ENCODE peak calls at places on chromosomes 2 and 18, in nine cellular contexts. One of them, this sample, is unnamed. For H3K4me1, the result is how much of the 10 kb centered on the place peaks cover.

GRCh38 chr18:79326413-79327198 is 69.1 kb upstream of the NFATC1 start:
- DNase-seq in body of pancreas: no peak
- DNase-seq in OCI-LY7: no peak
- DNase-seq in adipocyte: no peak
- DNase-seq in right atrium auricular region: no peak
- DNase-seq in Peyer's patch: no peak
- DNase-seq in left ventricle myocardium inferior: no peak
- DNase-seq in A549: no peak
- DNase-seq in hepatocyte: no peak
- DNase-seq in this sample: no peak

GRCh38 chr2:85772019-85772745 is 18.4 kb downstream of the ATOH8 start:
- DNase-seq in body of pancreas: peak
- DNase-seq in OCI-LY7: no peak
- DNase-seq in adipocyte: peak
- DNase-seq in right atrium auricular region: peak
- DNase-seq in Peyer's patch: peak
- DNase-seq in left ventricle myocardium inferior: peak
- DNase-seq in A549: peak
- DNase-seq in hepatocyte: peak
- DNase-seq in this sample: no peak

GRCh38 chr18:74784791-74785190 is 187.1 kb downstream of the ZNF407 start:
- DNase-seq in body of pancreas: no peak
- DNase-seq in OCI-LY7: no peak
- DNase-seq in adipocyte: no peak
- DNase-seq in right atrium auricular region: no peak
- DNase-seq in Peyer's patch: no peak
- DNase-seq in left ventricle myocardium inferior: no peak
- DNase-seq in A549: no peak
- DNase-seq in hepatocyte: no peak
- DNase-seq in this sample: no peak

GRCh38 chr2:143505542-143505941 is 376.3 kb downstream of the ARHGAP15 start:
- DNase-seq in body of pancreas: no peak
- DNase-seq in OCI-LY7: no peak
- DNase-seq in adipocyte: peak
- DNase-seq in right atrium auricular region: no peak
- DNase-seq in Peyer's patch: no peak
- DNase-seq in left ventricle myocardium inferior: no peak
- DNase-seq in A549: no peak
- DNase-seq in hepatocyte: no peak
- DNase-seq in this sample: no peak

GRCh38 chr2:239695106-239695727 is 294.4 kb upstream of the HDAC4 start:
- DNase-seq in body of pancreas: no peak
- DNase-seq in OCI-LY7: no peak
- DNase-seq in adipocyte: no peak
- DNase-seq in right atrium auricular region: peak
- DNase-seq in Peyer's patch: no peak
- DNase-seq in left ventricle myocardium inferior: no peak
- DNase-seq in A549: no peak
- DNase-seq in hepatocyte: no peak
- DNase-seq in this sample: peak

GRCh38 chr2:141666191-141666590 is 464.6 kb downstream of the LRP1B start:
- DNase-seq in body of pancreas: no peak
- DNase-seq in OCI-LY7: no peak
- DNase-seq in adipocyte: no peak
- DNase-seq in right atrium auricular region: no peak
- DNase-seq in Peyer's patch: no peak
- DNase-seq in left ventricle myocardium inferior: no peak
- DNase-seq in A549: no peak
- DNase-seq in hepatocyte: no peak
- DNase-seq in this sample: no peak

GRCh38 chr18:10421859-10422258 is 32.6 kb upstream of the APCDD1 start:
- DNase-seq in body of pancreas: no peak
- DNase-seq in OCI-LY7: no peak
- DNase-seq in adipocyte: peak
- DNase-seq in right atrium auricular region: no peak
- DNase-seq in Peyer's patch: no peak
- DNase-seq in left ventricle myocardium inferior: no peak
- DNase-seq in A549: no peak
- DNase-seq in hepatocyte: no peak
- DNase-seq in this sample: no peak

GRCh38 chr2:194700116-194700515 is 956.9 kb upstream of the SLC39A10 start:
- DNase-seq in body of pancreas: no peak
- DNase-seq in OCI-LY7: no peak
- DNase-seq in adipocyte: no peak
- DNase-seq in right atrium auricular region: no peak
- DNase-seq in Peyer's patch: no peak
- DNase-seq in left ventricle myocardium inferior: no peak
- DNase-seq in A549: no peak
- DNase-seq in hepatocyte: no peak
- DNase-seq in this sample: no peak

GRCh38 chr2:131801210-131801744 is 273.6 kb downstream of the CCDC74A start:
- DNase-seq in body of pancreas: no peak
- DNase-seq in OCI-LY7: no peak
- DNase-seq in adipocyte: no peak
- DNase-seq in right atrium auricular region: no peak
- DNase-seq in Peyer's patch: no peak
- DNase-seq in left ventricle myocardium inferior: no peak
- DNase-seq in A549: no peak
- DNase-seq in hepatocyte: peak
- DNase-seq in this sample: no peak

GRCh38 chr18:69240275-69240674 is 160.4 kb upstream of the DOK6 start:
- DNase-seq in body of pancreas: no peak
- DNase-seq in OCI-LY7: no peak
- DNase-seq in adipocyte: no peak
- DNase-seq in right atrium auricular region: no peak
- DNase-seq in Peyer's patch: no peak
- DNase-seq in left ventricle myocardium inferior: no peak
- DNase-seq in A549: no peak
- DNase-seq in hepatocyte: no peak
- DNase-seq in this sample: no peak

GRCh38 chr18:69239849-69240248 is 160.8 kb upstream of the DOK6 start:
- DNase-seq in body of pancreas: no peak
- DNase-seq in OCI-LY7: no peak
- DNase-seq in adipocyte: no peak
- DNase-seq in right atrium auricular region: no peak
- DNase-seq in Peyer's patch: no peak
- DNase-seq in left ventricle myocardium inferior: no peak
- DNase-seq in A549: no peak
- DNase-seq in hepatocyte: no peak
- DNase-seq in this sample: no peak
- H3K4me1 ChIP-seq in body of pancreas: under half
- H3K4me1 ChIP-seq in OCI-LY7: under half
- H3K4me1 ChIP-seq in adipocyte: under half
- H3K4me1 ChIP-seq in right atrium auricular region: under half
- H3K4me1 ChIP-seq in Peyer's patch: under half
- H3K4me1 ChIP-seq in left ventricle myocardium inferior: under half
- H3K4me1 ChIP-seq in A549: under half
- H3K4me1 ChIP-seq in hepatocyte: under half
- H3K4me1 ChIP-seq in this sample: under half

GRCh38 chr2:66428986-66429612 is 5.8 kb upstream of the MEIS1 start:
- DNase-seq in body of pancreas: peak
- DNase-seq in OCI-LY7: peak
- DNase-seq in adipocyte: peak
- DNase-seq in right atrium auricular region: no peak
- DNase-seq in Peyer's patch: no peak
- DNase-seq in left ventricle myocardium inferior: no peak
- DNase-seq in A549: peak
- DNase-seq in hepatocyte: peak
- DNase-seq in this sample: no peak
- H3K4me3 ChIP-seq in body of pancreas: no peak
- H3K4me3 ChIP-seq in OCI-LY7: no peak
- H3K4me3 ChIP-seq in adipocyte: no peak
- H3K4me3 ChIP-seq in right atrium auricular region: no peak
- H3K4me3 ChIP-seq in Peyer's patch: no peak
- H3K4me3 ChIP-seq in left ventricle myocardium inferior: no peak
- H3K4me3 ChIP-seq in A549: no peak
- H3K4me3 ChIP-seq in hepatocyte: no peak
- H3K4me3 ChIP-seq in this sample: no peak

GRCh38 chr2:55986700-55987440 is 63.3 kb upstream of the EFEMP1 start:
- DNase-seq in body of pancreas: no peak
- DNase-seq in OCI-LY7: no peak
- DNase-seq in adipocyte: peak
- DNase-seq in right atrium auricular region: no peak
- DNase-seq in Peyer's patch: no peak
- DNase-seq in left ventricle myocardium inferior: no peak
- DNase-seq in A549: no peak
- DNase-seq in hepatocyte: no peak
- DNase-seq in this sample: no peak
- H3K4me1 ChIP-seq in body of pancreas: under half
- H3K4me1 ChIP-seq in OCI-LY7: under half
- H3K4me1 ChIP-seq in adipocyte: under half
- H3K4me1 ChIP-seq in right atrium auricular region: under half
- H3K4me1 ChIP-seq in Peyer's patch: under half
- H3K4me1 ChIP-seq in left ventricle myocardium inferior: under half
- H3K4me1 ChIP-seq in A549: under half
- H3K4me1 ChIP-seq in hepatocyte: under half
- H3K4me1 ChIP-seq in this sample: under half

GRCh38 chr18:59699061-59699460 is 1.8 kb upstream of the CCBE1 start:
- DNase-seq in body of pancreas: no peak
- DNase-seq in OCI-LY7: no peak
- DNase-seq in adipocyte: no peak
- DNase-seq in right atrium auricular region: no peak
- DNase-seq in Peyer's patch: no peak
- DNase-seq in left ventricle myocardium inferior: no peak
- DNase-seq in A549: no peak
- DNase-seq in hepatocyte: no peak
- DNase-seq in this sample: no peak

GRCh38 chr18:59704146-59704545 is 6.9 kb upstream of the CCBE1 start:
- DNase-seq in body of pancreas: no peak
- DNase-seq in OCI-LY7: no peak
- DNase-seq in adipocyte: no peak
- DNase-seq in right atrium auricular region: no peak
- DNase-seq in Peyer's patch: no peak
- DNase-seq in left ventricle myocardium inferior: no peak
- DNase-seq in A549: no peak
- DNase-seq in hepatocyte: no peak
- DNase-seq in this sample: no peak

GRCh38 chr18:59699750-59700534 is 2.7 kb upstream of the CCBE1 start:
- DNase-seq in body of pancreas: no peak
- DNase-seq in OCI-LY7: no peak
- DNase-seq in adipocyte: no peak
- DNase-seq in right atrium auricular region: no peak
- DNase-seq in Peyer's patch: no peak
- DNase-seq in left ventricle myocardium inferior: no peak
- DNase-seq in A549: no peak
- DNase-seq in hepatocyte: no peak
- DNase-seq in this sample: no peak

GRCh38 chr18:59700535-59700967 is 3.3 kb upstream of the CCBE1 start:
- DNase-seq in body of pancreas: no peak
- DNase-seq in OCI-LY7: no peak
- DNase-seq in adipocyte: no peak
- DNase-seq in right atrium auricular region: no peak
- DNase-seq in Peyer's patch: no peak
- DNase-seq in left ventricle myocardium inferior: no peak
- DNase-seq in A549: no peak
- DNase-seq in hepatocyte: peak
- DNase-seq in this sample: no peak

GRCh38 chr18:59701272-59701671 is 4.0 kb upstream of the CCBE1 start:
- DNase-seq in body of pancreas: no peak
- DNase-seq in OCI-LY7: no peak
- DNase-seq in adipocyte: no peak
- DNase-seq in right atrium auricular region: no peak
- DNase-seq in Peyer's patch: no peak
- DNase-seq in left ventricle myocardium inferior: no peak
- DNase-seq in A549: no peak
- DNase-seq in hepatocyte: no peak
- DNase-seq in this sample: no peak
- H3K4me3 ChIP-seq in body of pancreas: no peak
- H3K4me3 ChIP-seq in OCI-LY7: no peak
- H3K4me3 ChIP-seq in adipocyte: no peak
- H3K4me3 ChIP-seq in right atrium auricular region: no peak
- H3K4me3 ChIP-seq in Peyer's patch: no peak
- H3K4me3 ChIP-seq in left ventricle myocardium inferior: no peak
- H3K4me3 ChIP-seq in A549: no peak
- H3K4me3 ChIP-seq in hepatocyte: no peak
- H3K4me3 ChIP-seq in this sample: no peak

GRCh38 chr2:147548453-147548852 is 296.4 kb upstream of the ACVR2A start:
- DNase-seq in body of pancreas: no peak
- DNase-seq in OCI-LY7: no peak
- DNase-seq in adipocyte: no peak
- DNase-seq in right atrium auricular region: no peak
- DNase-seq in Peyer's patch: no peak
- DNase-seq in left ventricle myocardium inferior: no peak
- DNase-seq in A549: no peak
- DNase-seq in hepatocyte: no peak
- DNase-seq in this sample: no peak

GRCh38 chr2:147543056-147543455 is 301.8 kb upstream of the ACVR2A start:
- DNase-seq in body of pancreas: no peak
- DNase-seq in OCI-LY7: no peak
- DNase-seq in adipocyte: no peak
- DNase-seq in right atrium auricular region: no peak
- DNase-seq in Peyer's patch: no peak
- DNase-seq in left ventricle myocardium inferior: no peak
- DNase-seq in A549: no peak
- DNase-seq in hepatocyte: no peak
- DNase-seq in this sample: no peak

GRCh38 chr2:147549054-147549453 is 295.8 kb upstream of the ACVR2A start:
- DNase-seq in body of pancreas: no peak
- DNase-seq in OCI-LY7: no peak
- DNase-seq in adipocyte: no peak
- DNase-seq in right atrium auricular region: no peak
- DNase-seq in Peyer's patch: no peak
- DNase-seq in left ventricle myocardium inferior: no peak
- DNase-seq in A549: no peak
- DNase-seq in hepatocyte: no peak
- DNase-seq in this sample: no peak

GRCh38 chr2:147547425-147547824 is 297.4 kb upstream of the ACVR2A start:
- DNase-seq in body of pancreas: no peak
- DNase-seq in OCI-LY7: no peak
- DNase-seq in adipocyte: no peak
- DNase-seq in right atrium auricular region: no peak
- DNase-seq in Peyer's patch: no peak
- DNase-seq in left ventricle myocardium inferior: no peak
- DNase-seq in A549: no peak
- DNase-seq in hepatocyte: no peak
- DNase-seq in this sample: no peak

GRCh38 chr2:147546109-147546508 is 298.7 kb upstream of the ACVR2A start:
- DNase-seq in body of pancreas: no peak
- DNase-seq in OCI-LY7: no peak
- DNase-seq in adipocyte: no peak
- DNase-seq in right atrium auricular region: no peak
- DNase-seq in Peyer's patch: no peak
- DNase-seq in left ventricle myocardium inferior: no peak
- DNase-seq in A549: no peak
- DNase-seq in hepatocyte: no peak
- DNase-seq in this sample: no peak
- H3K4me1 ChIP-seq in body of pancreas: under half
- H3K4me1 ChIP-seq in OCI-LY7: under half
- H3K4me1 ChIP-seq in adipocyte: under half
- H3K4me1 ChIP-seq in right atrium auricular region: under half
- H3K4me1 ChIP-seq in Peyer's patch: under half
- H3K4me1 ChIP-seq in left ventricle myocardium inferior: under half
- H3K4me1 ChIP-seq in A549: under half
- H3K4me1 ChIP-seq in hepatocyte: under half
- H3K4me1 ChIP-seq in this sample: under half

This sample was measured in vagina.